ENCODE peak calls at places on chromosomes 4 and X, in four cellular contexts. E, B, Y and X are unnamed samples.

GRCh38 chr4:26171953-26172352 is 148.9 kb upstream of the RBPJ start:
- DNase-seq in E (no peak), B (no peak), Y (no peak), X (no peak)

GRCh38 chrX:43562372-43562771 is 93.7 kb upstream of the MAOA start:
- DNase-seq in E (no peak), B (no peak), Y (no peak), X (no peak)

GRCh38 chr4:74534936-74535335 is 90.0 kb downstream of the AREG start:
- DNase-seq in E (no peak), B (no peak), Y (no peak), X (no peak)

GRCh38 chrX:65241059-65241721 is 264.9 kb upstream of the ZC4H2 start:
- DNase-seq in E (no peak), B (no peak), Y (no peak), X (no peak)

GRCh38 chrX:24479924-24480722 is 15.0 kb downstream of the PDK3 start:
- DNase-seq in E (no peak), B (peak), Y (no peak), X (no peak)

GRCh38 chr4:5399790-5400421 is 308.5 kb downstream of the EVC2 start:
- DNase-seq in E (peak), B (no peak), Y (peak), X (no peak)

GRCh38 chr4:32207456-32207855 is 1487.3 kb downstream of the PCDH7 start:
- DNase-seq in E (no peak), B (no peak), Y (no peak), X (no peak)

GRCh38 chr4:5524900-5525299 is 183.5 kb downstream of the EVC2 start:
- DNase-seq in E (peak), B (no peak), Y (no peak), X (no peak)

GRCh38 chr4:23324291-23324690 is 565.6 kb downstream of the PPARGC1A start:
- DNase-seq in E (no peak), B (no peak), Y (no peak), X (no peak)

GRCh38 chrX:146707781-146708180 is 101.8 kb upstream of the CXorf51B start:
- DNase-seq in E (no peak), B (no peak), Y (no peak), X (no peak)

GRCh38 chr4:81844717-81845116 is 373.0 kb upstream of the RASGEF1B start:
- DNase-seq in E (peak), B (peak), Y (peak), X (no peak)

GRCh38 chrX:115260330-115260729 is 26.4 kb upstream of the LRCH2 start:
- DNase-seq in E (no peak), B (no peak), Y (no peak), X (no peak)

GRCh38 chrX:15566244-15566643 is 34.5 kb downstream of the ACE2 start:
- DNase-seq in E (no peak), B (no peak), Y (no peak), X (no peak)

GRCh38 chr4:24686866-24687672 is 102.7 kb upstream of the DHX15 start:
- DNase-seq in E (peak), B (peak), Y (peak), X (no peak)

DNA sequence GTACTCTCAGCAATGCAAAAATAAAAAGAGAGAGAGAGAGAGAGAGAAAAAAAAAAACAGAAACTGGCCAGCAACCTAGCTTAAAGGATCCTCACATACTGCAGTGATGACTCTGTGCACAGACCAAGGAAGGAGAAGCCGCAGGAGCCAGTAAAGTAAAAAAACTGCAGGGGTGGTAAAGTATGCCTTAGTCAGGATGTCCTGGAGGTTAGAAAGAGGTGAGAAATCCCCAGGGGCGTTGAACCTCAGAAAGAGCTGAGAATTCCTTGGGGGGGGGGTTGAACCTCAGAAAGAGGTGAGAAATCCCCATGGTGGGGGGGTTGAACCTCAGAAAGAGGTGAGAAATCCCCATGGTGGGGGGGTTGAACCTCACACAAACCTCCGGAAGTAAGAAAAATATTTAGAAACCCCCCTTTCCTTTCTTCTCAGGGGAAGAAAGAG is 48.0 kb downstream of the MAGEA9 start:
- DNase-seq in E (no peak), B (no peak), Y (peak), X (no peak)
- H3K27ac ChIP-seq in E (no peak), B (no peak), Y (peak), X (peak)

GRCh38 chr4:137530176-137530575 is 2.1 kb downstream of the PCDH18 start:
- DNase-seq in E (no peak), B (no peak), Y (no peak), X (no peak)
- H3K27ac ChIP-seq in E (peak), B (peak), Y (no peak), X (no peak)

GRCh38 chr4:38872620-38873019 is 5.0 kb downstream of the FAM114A1 start:
- DNase-seq in E (no peak), B (peak), Y (no peak), X (no peak)
- H3K27ac ChIP-seq in E (no peak), B (peak), Y (no peak), X (no peak)

GRCh38 chrX:46770817-46771163 is 11.9 kb upstream of the SLC9A7 start:
- DNase-seq in E (no peak), B (no peak), Y (no peak), X (no peak)

DNA sequence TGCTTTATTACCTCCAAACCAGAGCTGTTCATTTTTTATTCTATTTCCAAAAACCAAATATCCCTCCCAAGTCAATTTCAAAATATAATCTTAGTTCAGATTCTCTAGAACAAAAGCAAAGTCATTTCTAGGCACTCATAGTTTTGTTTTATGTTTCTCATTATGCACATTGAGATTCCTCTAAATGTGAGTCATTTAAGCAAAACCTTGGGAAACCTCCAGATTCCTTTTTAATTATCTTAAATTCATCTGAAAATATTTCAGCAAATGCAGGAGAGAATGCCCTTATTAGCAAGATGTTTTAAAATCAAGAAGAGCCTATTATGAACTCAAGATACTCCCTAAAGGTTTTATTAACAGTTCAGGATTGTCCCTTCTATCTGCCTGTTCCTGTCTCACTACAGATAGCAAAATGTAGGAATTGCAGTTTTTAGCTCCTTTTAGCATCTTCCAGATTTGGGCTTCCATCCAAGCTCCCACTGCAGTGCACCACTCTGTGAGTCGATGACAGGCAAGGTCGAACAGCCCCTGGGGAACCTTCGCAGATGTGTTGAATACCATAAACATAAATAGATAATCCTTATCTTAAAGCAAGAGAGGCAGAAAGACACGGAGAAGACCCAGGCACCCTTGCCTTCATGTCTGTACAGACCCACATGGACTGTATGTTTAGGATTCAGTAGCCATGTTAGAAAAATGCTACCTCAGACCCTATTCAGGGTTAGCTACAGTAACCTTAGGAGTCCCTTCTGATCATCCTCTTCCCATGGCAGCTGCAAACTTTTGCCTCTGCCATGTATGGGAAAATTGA is 11.3 kb upstream of the SLC9A7 start:
- DNase-seq in E (no peak), B (no peak), Y (no peak), X (no peak)
- H3K27ac ChIP-seq in E (peak), B (no peak), Y (no peak), X (peak)